ENCODE peak calls at places on chromosomes 3 and 15, in five cellular contexts. P, K, R, W and V are unnamed samples.

GRCh38 chr3:107633327-107634141 is 110.8 kb downstream of the BBX start:
- DNase-seq in W (no peak), P (no peak), K (peak; percentile 66), R (no peak), V (no peak)

GRCh38 chr15:88470625-88471372 is 3.3 kb downstream of the MRPS11 start:
- DNase-seq in P (no peak), K (no peak), R (no peak), W (no peak), V (no peak)

GRCh38 chr3:195612075-195612800 is 28.5 kb upstream of the APOD start:
- DNase-seq in P (no peak), W (no peak), K (peak; percentile 23), R (no peak), V (no peak)

GRCh38 chr15:30023798-30024295 is 58.9 kb upstream of the GOLGA8J start:
- DNase-seq in P (no peak), K (no peak), W (no peak), R (peak; percentile 78), V (no peak)

GRCh38 chr15:99076109-99076508 is 28.8 kb upstream of the SYNM start:
- DNase-seq in P (no peak), K (no peak), R (no peak), W (no peak), V (no peak)

GRCh38 chr3:15055019-15055557 is 10.0 kb downstream of the MRPS25 start:
- DNase-seq in R (no peak), P (no peak), W (no peak), K (peak; percentile 34), V (no peak)

GRCh38 chr3:191329654-191330308 is 545 bp downstream of the UTS2B start:
- DNase-seq in P (peak; percentile 12), K (peak; percentile 53), W (no peak), R (peak; percentile 63), V (peak; percentile 63)

GRCh38 chr3:177700117-177700516 is 502.8 kb upstream of the TBL1XR1 start:
- DNase-seq in P (no peak), K (no peak), W (no peak), R (no peak), V (no peak)

GRCh38 chr3:184503647-184504046 is 57.9 kb upstream of the EPHB3 start:
- DNase-seq in R (no peak), P (no peak), K (peak; percentile 16), W (no peak), V (no peak)

DNA sequence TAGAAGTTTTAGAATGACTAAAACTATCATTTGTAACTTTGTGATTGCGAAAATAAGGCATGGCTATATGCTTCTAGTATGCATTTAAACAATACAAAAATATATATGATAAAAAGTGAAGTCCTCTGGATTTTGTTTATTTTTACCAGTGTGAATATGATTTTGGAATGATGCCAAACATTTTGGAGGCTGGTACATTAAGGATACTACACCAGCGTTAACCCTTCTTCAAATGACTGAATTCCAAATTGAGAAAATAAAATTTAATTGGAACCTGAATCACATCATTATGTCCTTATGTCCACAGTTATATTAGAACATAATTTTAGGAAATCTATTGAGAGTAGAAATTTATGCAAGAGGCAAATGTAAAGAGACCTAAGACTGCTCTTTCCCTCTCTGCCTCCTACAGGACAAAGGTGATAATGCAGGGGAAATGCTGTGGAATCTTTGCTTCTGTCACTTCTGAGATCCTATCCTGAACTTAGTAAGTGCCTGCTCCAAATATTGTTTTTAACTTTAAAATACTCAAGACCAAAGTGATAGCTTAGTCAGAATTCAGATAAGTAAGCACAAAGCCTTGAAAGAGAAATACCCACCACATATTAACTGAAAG is 121.1 kb upstream of the NANOGP8 start:
- DNase-seq in K (peak; percentile 41), P (no peak), R (peak; percentile 4), W (peak; percentile 13), V (peak; percentile 6)
- TF ChIP-seq CTCF in K (peak; percentile 74), P (peak; percentile 38), R (peak; percentile 63), W (peak; percentile 38), V (peak; percentile 77)

DNA sequence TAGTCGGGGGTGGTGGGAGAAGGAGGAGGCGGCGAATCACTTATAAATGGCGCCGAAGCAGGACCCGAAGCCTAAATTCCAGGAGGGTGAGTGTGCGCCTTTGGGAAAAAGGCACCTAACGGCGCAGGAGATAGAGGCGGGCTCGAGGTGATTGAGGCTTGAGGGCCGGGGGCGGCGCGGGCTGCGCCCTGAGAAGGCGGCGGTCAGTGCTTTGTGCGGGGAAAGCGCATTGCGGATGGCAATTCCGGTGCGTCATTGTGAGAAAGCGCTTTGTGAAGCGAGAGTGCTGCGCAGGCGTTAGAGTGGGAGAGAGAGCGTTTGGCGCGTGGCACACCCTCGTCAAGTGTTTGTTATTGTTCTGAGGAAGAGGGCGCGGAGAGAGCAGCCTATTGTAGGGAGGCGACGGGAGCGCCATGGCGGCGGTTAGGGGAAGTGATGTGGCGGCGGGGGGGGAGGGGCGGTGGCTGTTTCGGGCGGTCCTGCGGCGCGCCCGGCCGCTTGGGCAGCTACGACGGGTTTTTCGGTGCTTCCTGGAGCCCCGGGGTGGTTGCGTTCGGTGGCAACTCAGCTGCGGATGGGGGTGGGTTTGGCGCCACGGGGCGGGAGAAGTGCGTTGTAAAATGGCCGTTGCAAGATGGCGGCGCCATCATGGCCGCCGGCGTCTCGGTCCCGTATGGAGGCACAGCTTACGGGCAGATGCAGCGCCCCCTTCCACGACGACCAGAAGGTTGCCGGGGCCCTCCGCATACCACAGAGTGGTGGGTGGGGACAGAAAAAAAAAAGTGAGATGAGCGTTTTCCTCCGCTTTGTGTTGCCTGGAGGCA is 494 bp downstream of the MORF4L1 start:
- DNase-seq in K (peak; percentile 96), W (peak; percentile 85), R (peak; percentile 95), P (peak; percentile 79), V (peak; percentile 88)
- TF ChIP-seq CTCF in K (peak; percentile 61), W (peak; percentile 68), R (peak; percentile 52), P (peak; percentile 66), V (no peak)

DNA sequence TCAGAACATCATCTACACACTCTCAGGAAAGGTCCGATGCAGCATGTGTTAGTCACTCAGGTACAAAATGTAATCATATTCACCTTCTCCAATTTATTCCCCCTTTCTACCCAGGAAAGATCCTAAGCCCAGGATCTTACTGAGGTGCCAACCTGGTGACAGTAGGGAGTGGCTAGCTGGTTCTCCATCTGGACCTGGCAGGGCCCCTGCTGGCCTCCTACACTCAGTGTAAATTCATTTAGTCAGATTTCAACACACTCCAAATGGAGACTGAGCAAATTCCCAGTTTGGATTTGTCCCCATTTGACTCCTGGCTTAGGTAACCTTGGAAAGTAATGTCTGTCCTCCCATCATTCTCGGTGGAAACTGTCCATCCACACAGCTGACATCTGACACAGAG is 47.3 kb downstream of the SYNPR start:
- DNase-seq in P (no peak), W (no peak), R (no peak), K (no peak), V (no peak)
- TF ChIP-seq CTCF in P (no peak), W (no peak), R (no peak), K (no peak), V (no peak)

DNA sequence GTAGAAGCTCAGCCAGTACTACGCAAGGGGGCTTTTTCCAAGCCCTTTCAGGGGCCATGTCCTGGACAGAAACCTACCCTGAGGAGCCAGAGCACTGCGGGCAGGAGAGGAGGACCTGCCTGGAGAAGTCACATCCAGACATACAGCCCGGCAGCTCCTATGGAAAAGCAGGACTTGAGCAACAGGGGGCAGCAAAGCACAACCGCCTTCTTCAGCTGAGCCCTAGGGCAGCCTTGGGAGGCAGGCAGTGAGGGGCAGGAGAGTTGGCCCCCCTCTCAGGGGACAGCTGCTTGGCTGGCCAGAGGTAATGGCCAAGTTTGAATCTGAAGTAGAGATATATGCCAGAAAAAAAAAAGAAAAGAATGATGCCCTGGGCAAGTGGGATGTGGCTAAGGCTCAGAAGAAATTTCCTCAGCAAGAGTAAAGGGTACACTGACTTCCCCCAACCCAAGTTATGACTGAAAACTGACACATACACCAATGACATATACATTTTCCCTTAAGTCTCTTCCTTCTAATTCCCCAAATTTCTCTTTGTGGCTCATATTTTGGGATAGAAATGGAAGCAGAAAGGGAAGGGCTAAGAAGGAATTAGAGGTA is 56.9 kb downstream of the CYP19A1 start:
- DNase-seq in K (peak; percentile 63), W (peak; percentile 60), R (peak; percentile 80), P (peak; percentile 25), V (peak; percentile 74)
- TF ChIP-seq CTCF in K (peak; percentile 79), W (peak; percentile 70), R (peak; percentile 89), P (peak; percentile 67), V (peak; percentile 63)

GRCh38 chr3:155871746-155872158 is 1.3 kb downstream of the GMPS start:
- DNase-seq in P (no peak), W (no peak), K (no peak), R (no peak), V (no peak)

GRCh38 chr3:155872904-155873646 is 2.6 kb downstream of the GMPS start:
- DNase-seq in P (no peak), W (no peak), R (no peak), K (peak; percentile 46), V (no peak)

GRCh38 chr3:155869664-155870063 is 786 bp upstream of the GMPS start:
- DNase-seq in P (no peak), K (no peak), R (no peak), W (no peak), V (no peak)

GRCh38 chr3:155870945-155871745 is 695 bp downstream of the GMPS start:
- DNase-seq in R (peak; percentile 49), P (peak; percentile 44), K (peak; percentile 75), W (peak; percentile 50), V (peak; percentile 44)

GRCh38 chr3:155870133-155870944 is at the start of gene GMPS:
- DNase-seq in P (peak; percentile 95), W (peak; percentile 85), R (peak; percentile 97), K (peak; percentile 95), V (peak; percentile 97)
- TF ChIP-seq CTCF in P (peak; percentile 54), W (peak; percentile 51), R (no peak), K (no peak), V (peak; percentile 48)

GRCh38 chr15:40564591-40565332 is at the start of gene CCDC32:
- DNase-seq in K (peak; percentile 98), R (peak; percentile 98), W (peak; percentile 97), P (peak; percentile 85), V (peak; percentile 91)
- TF ChIP-seq CTCF in K (no peak), R (no peak), W (no peak), P (no peak), V (no peak)